ENCODE peak calls at places on chromosomes 16 and 17, in five cellular contexts. G is NCI-H774; A is activated naive CD8-positive, alpha-beta T cell treated with anti-CD3 and anti-CD28 coated beads for 36 hours; E is memory B cell; V is CD8-positive, alpha-beta memory T cell. I is an unnamed sample.

GRCh38 chr16:11359370-11359769 is 14.1 kb downstream of the RMI2 start:
- DNase-seq in V (no peak), E (no peak), A (no peak), G (no peak), I (no peak)

GRCh38 chr17:71959129-71959528 is 161.7 kb upstream of the SOX9 start:
- DNase-seq in E (no peak), A (no peak), V (no peak), G (no peak), I (no peak)

GRCh38 chr16:3945751-3946603 is 65.5 kb upstream of the CREBBP start:
- DNase-seq in A (no peak), G (no peak), V (no peak), E (no peak), I (no peak)

GRCh38 chr17:49351572-49352140 is 10.4 kb downstream of the ZNF652 start:
- DNase-seq in A (no peak), V (no peak), G (no peak), E (no peak), I (no peak)

GRCh38 chr16:3070608-3071111 is 5.2 kb downstream of the IL32 start:
- DNase-seq in G (no peak), A (no peak), V (no peak), E (no peak), I (no peak)

GRCh38 chr17:77349976-77350830 is 209.4 kb downstream of the SEC14L1 start:
- DNase-seq in G (no peak), A (no peak), E (no peak), V (no peak), I (no peak)

GRCh38 chr17:59521465-59522126 is 43.8 kb upstream of the DHX40 start:
- DNase-seq in V (peak; percentile 35), E (peak; percentile 63), A (peak; percentile 42), G (peak; percentile 37), I (peak; percentile 68)

GRCh38 chr17:49000943-49001342 is 3.8 kb downstream of the IGF2BP1 start:
- DNase-seq in A (no peak), G (no peak), E (no peak), V (no peak), I (no peak)

GRCh38 chr16:11129378-11129781 is 126.6 kb downstream of the SOCS1 start:
- DNase-seq in V (no peak), E (no peak), G (no peak), A (no peak), I (no peak)

GRCh38 chr17:33396818-33397217 is 103.7 kb upstream of the ASIC2 start:
- DNase-seq in G (no peak), V (no peak), E (no peak), A (no peak), I (no peak)